ENCODE peak calls at places on chromosomes 16 and 17, in five cellular contexts. One of them, this sample, is unnamed.

GRCh38 chr17:4834621-4835020 is 1.5 kb downstream of the MINK1 start:
- DNase-seq in lower leg skin: no peak
- DNase-seq in A549: no peak
- DNase-seq in esophagus squamous epithelium: no peak
- DNase-seq in stomach: no peak
- DNase-seq in this sample: no peak

GRCh38 chr17:57595942-57596695 is 149.0 kb downstream of the CCDC182 start:
- DNase-seq in lower leg skin: no peak
- DNase-seq in stomach: no peak
- DNase-seq in A549: no peak
- DNase-seq in esophagus squamous epithelium: no peak
- DNase-seq in this sample: no peak

GRCh38 chr17:75271955-75272847 is 1.2 kb upstream of the MIF4GD start:
- DNase-seq in A549: peak
- DNase-seq in esophagus squamous epithelium: no peak
- DNase-seq in stomach: no peak
- DNase-seq in lower leg skin: no peak
- DNase-seq in this sample: no peak

GRCh38 chr17:38620551-38621277 is 15.0 kb upstream of the SRCIN1 start:
- DNase-seq in A549: no peak
- DNase-seq in esophagus squamous epithelium: no peak
- DNase-seq in lower leg skin: peak
- DNase-seq in stomach: no peak
- DNase-seq in this sample: no peak

GRCh38 chr17:31355935-31356334 is 34.5 kb upstream of the EVI2A start:
- DNase-seq in stomach: no peak
- DNase-seq in lower leg skin: no peak
- DNase-seq in esophagus squamous epithelium: no peak
- DNase-seq in A549: no peak
- DNase-seq in this sample: no peak

GRCh38 chr17:42276609-42277341 is 584 bp upstream of the STAT5B start:
- DNase-seq in A549: peak
- DNase-seq in esophagus squamous epithelium: no peak
- DNase-seq in lower leg skin: peak
- DNase-seq in stomach: peak
- DNase-seq in this sample: no peak

GRCh38 chr16:84874004-84874435 is 54.2 kb downstream of the CRISPLD2 start:
- DNase-seq in lower leg skin: no peak
- DNase-seq in esophagus squamous epithelium: no peak
- DNase-seq in stomach: no peak
- DNase-seq in A549: no peak
- DNase-seq in this sample: no peak

GRCh38 chr17:35801583-35802224 is 6.3 kb upstream of the MMP28 start:
- DNase-seq in stomach: peak
- DNase-seq in esophagus squamous epithelium: no peak
- DNase-seq in A549: no peak
- DNase-seq in lower leg skin: peak
- DNase-seq in this sample: no peak

GRCh38 chr17:5226940-5227878 is 7.5 kb downstream of the SCIMP start:
- DNase-seq in lower leg skin: no peak
- DNase-seq in A549: no peak
- DNase-seq in esophagus squamous epithelium: no peak
- DNase-seq in stomach: no peak
- DNase-seq in this sample: no peak

GRCh38 chr17:32723310-32723955 is 153.5 kb downstream of the MYO1D start:
- DNase-seq in stomach: no peak
- DNase-seq in esophagus squamous epithelium: no peak
- DNase-seq in A549: no peak
- DNase-seq in lower leg skin: no peak
- DNase-seq in this sample: no peak

GRCh38 chr17:55448681-55449080 is 27.0 kb upstream of the MMD start:
- DNase-seq in lower leg skin: no peak
- DNase-seq in stomach: no peak
- DNase-seq in A549: no peak
- DNase-seq in esophagus squamous epithelium: no peak
- DNase-seq in this sample: no peak

GRCh38 chr17:76562734-76563148 is 22.9 kb downstream of the PRCD start:
- DNase-seq in A549: no peak
- DNase-seq in esophagus squamous epithelium: no peak
- DNase-seq in stomach: no peak
- DNase-seq in lower leg skin: no peak
- DNase-seq in this sample: no peak

GRCh38 chr17:32801641-32802040 is 75.3 kb downstream of the MYO1D start:
- DNase-seq in lower leg skin: no peak
- DNase-seq in A549: no peak
- DNase-seq in esophagus squamous epithelium: no peak
- DNase-seq in stomach: no peak
- DNase-seq in this sample: no peak

GRCh38 chr17:66807182-66807581 is 27.7 kb upstream of the CACNG5 start:
- DNase-seq in A549: no peak
- DNase-seq in esophagus squamous epithelium: no peak
- DNase-seq in stomach: peak
- DNase-seq in lower leg skin: no peak
- DNase-seq in this sample: no peak

GRCh38 chr16:76157629-76158028 is 119.6 kb upstream of the CNTNAP4 start:
- DNase-seq in lower leg skin: no peak
- DNase-seq in stomach: no peak
- DNase-seq in A549: no peak
- DNase-seq in esophagus squamous epithelium: no peak
- DNase-seq in this sample: no peak

GRCh38 chr17:55152236-55152635 is 112.5 kb upstream of the HLF start:
- DNase-seq in A549: no peak
- DNase-seq in esophagus squamous epithelium: no peak
- DNase-seq in lower leg skin: no peak
- DNase-seq in stomach: no peak
- DNase-seq in this sample: no peak

GRCh38 chr17:50080827-50081226 is 14.3 kb upstream of the PDK2 start:
- DNase-seq in A549: no peak
- DNase-seq in lower leg skin: no peak
- DNase-seq in esophagus squamous epithelium: no peak
- DNase-seq in stomach: peak
- DNase-seq in this sample: no peak

GRCh38 chr16:65249768-65250167 is 127.9 kb upstream of the CDH11 start:
- DNase-seq in esophagus squamous epithelium: no peak
- DNase-seq in lower leg skin: peak
- DNase-seq in A549: no peak
- DNase-seq in stomach: peak
- DNase-seq in this sample: peak

GRCh38 chr16:88390265-88390664 is 7.5 kb downstream of the ZNF469 start:
- DNase-seq in A549: no peak
- DNase-seq in lower leg skin: no peak
- DNase-seq in stomach: no peak
- DNase-seq in esophagus squamous epithelium: no peak
- DNase-seq in this sample: no peak

GRCh38 chr16:81885976-81886586 is 107.0 kb downstream of the PLCG2 start:
- DNase-seq in esophagus squamous epithelium: no peak
- DNase-seq in lower leg skin: no peak
- DNase-seq in stomach: no peak
- DNase-seq in A549: peak
- DNase-seq in this sample: no peak

GRCh38 chr16:65576139-65576538 is 454.3 kb upstream of the CDH11 start:
- DNase-seq in stomach: no peak
- DNase-seq in esophagus squamous epithelium: no peak
- DNase-seq in A549: no peak
- DNase-seq in lower leg skin: no peak
- DNase-seq in this sample: no peak

GRCh38 chr16:69932228-69932627 is 18.9 kb upstream of the CLEC18A start:
- DNase-seq in stomach: no peak
- DNase-seq in esophagus squamous epithelium: no peak
- DNase-seq in A549: no peak
- DNase-seq in lower leg skin: no peak
- DNase-seq in this sample: no peak

GRCh38 chr17:954431-955164 is 25.0 kb downstream of the NXN start:
- DNase-seq in A549: peak
- DNase-seq in esophagus squamous epithelium: no peak
- DNase-seq in stomach: no peak
- DNase-seq in lower leg skin: no peak
- DNase-seq in this sample: no peak

GRCh38 chr17:55410722-55411462 is 10.7 kb downstream of the MMD start:
- DNase-seq in stomach: no peak
- DNase-seq in A549: no peak
- DNase-seq in lower leg skin: no peak
- DNase-seq in esophagus squamous epithelium: no peak
- DNase-seq in this sample: no peak

GRCh38 chr16:3129137-3130131 is 5.4 kb upstream of the ZNF213 start:
- DNase-seq in lower leg skin: peak
- DNase-seq in esophagus squamous epithelium: peak
- DNase-seq in stomach: peak
- DNase-seq in A549: peak
- DNase-seq in this sample: peak
- TF ChIP-seq POLR2A in lower leg skin: no peak
- TF ChIP-seq POLR2A in esophagus squamous epithelium: no peak
- TF ChIP-seq POLR2A in stomach: no peak
- TF ChIP-seq POLR2A in A549: peak
- TF ChIP-seq POLR2A in this sample: no peak

GRCh38 chr17:40344321-40345160 is 20.0 kb downstream of the GJD3 start:
- DNase-seq in esophagus squamous epithelium: no peak
- DNase-seq in A549: no peak
- DNase-seq in lower leg skin: no peak
- DNase-seq in stomach: no peak
- DNase-seq in this sample: no peak

GRCh38 chr17:40340880-40341807 is 23.4 kb downstream of the GJD3 start:
- DNase-seq in lower leg skin: peak
- DNase-seq in A549: peak
- DNase-seq in stomach: peak
- DNase-seq in esophagus squamous epithelium: peak
- DNase-seq in this sample: peak

GRCh38 chr17:40343126-40344119 is 21.1 kb downstream of the GJD3 start:
- DNase-seq in esophagus squamous epithelium: no peak
- DNase-seq in stomach: no peak
- DNase-seq in lower leg skin: no peak
- DNase-seq in A549: no peak
- DNase-seq in this sample: no peak

GRCh38 chr17:40341808-40342574 is 22.5 kb downstream of the GJD3 start:
- DNase-seq in stomach: peak
- DNase-seq in A549: peak
- DNase-seq in esophagus squamous epithelium: no peak
- DNase-seq in lower leg skin: peak
- DNase-seq in this sample: no peak

GRCh38 chr17:40342575-40343058 is 21.9 kb downstream of the GJD3 start:
- DNase-seq in lower leg skin: no peak
- DNase-seq in esophagus squamous epithelium: no peak
- DNase-seq in A549: no peak
- DNase-seq in stomach: no peak
- DNase-seq in this sample: no peak
- TF ChIP-seq POLR2A in lower leg skin: no peak
- TF ChIP-seq POLR2A in esophagus squamous epithelium: no peak
- TF ChIP-seq POLR2A in A549: no peak
- TF ChIP-seq POLR2A in stomach: no peak
- TF ChIP-seq POLR2A in this sample: no peak

DNA sequence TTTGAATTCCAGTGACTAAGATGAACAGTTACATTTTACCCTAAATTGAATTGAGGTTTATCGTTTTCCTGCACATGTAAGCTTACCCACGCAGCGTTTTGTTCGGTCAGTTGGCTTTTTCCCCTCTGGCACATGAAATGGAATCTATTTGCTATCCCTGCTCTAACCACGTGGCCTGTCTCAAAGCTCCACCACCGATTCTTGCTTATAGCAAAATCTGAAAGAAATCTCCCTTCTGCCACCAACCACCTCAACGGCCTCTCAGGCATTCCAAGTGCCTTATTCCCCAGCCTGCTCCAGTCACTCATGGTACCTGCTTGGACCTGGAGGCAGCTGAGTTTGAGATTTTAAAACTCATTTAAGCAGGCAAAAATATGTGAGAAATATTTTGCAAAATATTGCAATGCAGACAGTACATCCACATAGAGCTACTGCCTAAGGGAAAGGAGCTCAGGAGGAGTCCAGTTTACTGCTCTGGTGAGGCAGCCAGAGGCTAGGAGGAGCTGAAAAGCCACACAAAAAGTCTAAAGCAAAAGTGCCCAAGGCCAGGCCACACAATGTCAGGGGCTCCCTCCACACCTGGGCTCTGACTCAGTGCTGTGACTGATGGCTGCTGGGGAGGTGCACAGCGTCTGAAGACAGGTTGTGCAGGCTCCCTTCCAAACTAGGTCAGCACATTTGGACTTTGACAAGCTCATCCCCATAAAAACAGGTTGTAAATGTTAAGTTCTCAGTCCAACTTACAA is 26.4 kb downstream of the ARHGAP17 start:
- DNase-seq in A549: peak
- DNase-seq in esophagus squamous epithelium: no peak
- DNase-seq in lower leg skin: no peak
- DNase-seq in stomach: peak
- DNase-seq in this sample: no peak
- TF ChIP-seq POLR2A in A549: no peak
- TF ChIP-seq POLR2A in esophagus squamous epithelium: no peak
- TF ChIP-seq POLR2A in lower leg skin: no peak
- TF ChIP-seq POLR2A in stomach: no peak
- TF ChIP-seq POLR2A in this sample: no peak

GRCh38 chr16:28187595-28188004 is 24.2 kb downstream of the XPO6 start:
- DNase-seq in stomach: no peak
- DNase-seq in lower leg skin: no peak
- DNase-seq in esophagus squamous epithelium: no peak
- DNase-seq in A549: no peak
- DNase-seq in this sample: no peak
- TF ChIP-seq POLR2A in stomach: no peak
- TF ChIP-seq POLR2A in lower leg skin: no peak
- TF ChIP-seq POLR2A in esophagus squamous epithelium: no peak
- TF ChIP-seq POLR2A in A549: no peak
- TF ChIP-seq POLR2A in this sample: no peak

GRCh38 chr17:81870155-81870977 is 771 bp downstream of the ARHGDIA start:
- DNase-seq in stomach: peak
- DNase-seq in A549: peak
- DNase-seq in esophagus squamous epithelium: no peak
- DNase-seq in lower leg skin: peak
- DNase-seq in this sample: no peak
- TF ChIP-seq POLR2A in stomach: no peak
- TF ChIP-seq POLR2A in A549: peak
- TF ChIP-seq POLR2A in esophagus squamous epithelium: no peak
- TF ChIP-seq POLR2A in lower leg skin: no peak
- TF ChIP-seq POLR2A in this sample: no peak

GRCh38 chr17:47895254-47895855 is 681 bp upstream of the SP2 start:
- DNase-seq in A549: peak
- DNase-seq in lower leg skin: peak
- DNase-seq in esophagus squamous epithelium: no peak
- DNase-seq in stomach: peak
- DNase-seq in this sample: peak
- TF ChIP-seq POLR2A in A549: peak
- TF ChIP-seq POLR2A in lower leg skin: peak
- TF ChIP-seq POLR2A in esophagus squamous epithelium: peak
- TF ChIP-seq POLR2A in stomach: peak
- TF ChIP-seq POLR2A in this sample: peak

DNA sequence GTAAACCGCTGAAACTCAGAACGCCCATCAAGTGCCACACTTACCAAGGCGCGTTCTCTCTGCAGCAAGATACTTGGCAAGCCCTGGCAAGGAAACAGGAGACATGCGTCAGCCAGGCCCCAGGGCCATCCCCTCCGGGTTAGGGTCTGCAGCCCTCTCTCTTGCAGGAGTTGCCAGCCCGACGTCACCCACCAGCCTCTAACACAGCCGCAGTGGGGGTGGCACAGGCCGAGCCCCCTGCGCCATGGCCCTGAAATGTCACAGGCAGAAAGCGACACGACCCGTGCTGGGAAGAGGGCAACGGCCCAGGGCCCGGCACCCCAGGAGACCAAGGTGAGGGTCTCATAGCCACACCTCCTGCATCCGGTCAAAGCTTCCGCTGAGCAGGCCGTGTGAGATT is 21.9 kb downstream of the ELAC2 start:
- DNase-seq in stomach: no peak
- DNase-seq in lower leg skin: no peak
- DNase-seq in esophagus squamous epithelium: no peak
- DNase-seq in A549: no peak
- DNase-seq in this sample: no peak
- TF ChIP-seq POLR2A in stomach: no peak
- TF ChIP-seq POLR2A in lower leg skin: no peak
- TF ChIP-seq POLR2A in esophagus squamous epithelium: no peak
- TF ChIP-seq POLR2A in A549: no peak
- TF ChIP-seq POLR2A in this sample: no peak